ENCODE peak calls at places on chromosomes 1 and 21, in five cellular contexts. One of them, this sample, is unnamed.
A peak's percentile ranks its signal among the peaks of the same experiment; 100 is the strongest.

GRCh38 chr1:1981142-1981500 is 22.5 kb downstream of the CFAP74 start:
- DNase-seq in NCI-H1930: no peak
- DNase-seq in mucosa of gallbladder: no peak
- DNase-seq in EL: no peak
- DNase-seq in ascending aorta: no peak
- DNase-seq in this sample: no peak

GRCh38 chr1:218488531-218488930 is 143.4 kb downstream of the TGFB2 start:
- DNase-seq in NCI-H1930: no peak
- DNase-seq in ascending aorta: no peak
- DNase-seq in mucosa of gallbladder: no peak
- DNase-seq in EL: no peak
- DNase-seq in this sample: no peak

GRCh38 chr1:235708390-235708962 is 58.9 kb upstream of the GNG4 start:
- DNase-seq in EL: peak; percentile 47
- DNase-seq in mucosa of gallbladder: no peak
- DNase-seq in NCI-H1930: no peak
- DNase-seq in ascending aorta: no peak
- DNase-seq in this sample: no peak

GRCh38 chr1:56992318-56993136 is 26.7 kb upstream of the C8B start:
- DNase-seq in mucosa of gallbladder: no peak
- DNase-seq in ascending aorta: no peak
- DNase-seq in EL: no peak
- DNase-seq in NCI-H1930: no peak
- DNase-seq in this sample: no peak

GRCh38 chr1:9905010-9905409 is 5.1 kb downstream of the CTNNBIP1 start:
- DNase-seq in EL: peak; percentile 59
- DNase-seq in NCI-H1930: no peak
- DNase-seq in mucosa of gallbladder: no peak
- DNase-seq in ascending aorta: no peak
- DNase-seq in this sample: no peak

GRCh38 chr1:247173431-247173830 is 1.6 kb upstream of the ZNF124 start:
- DNase-seq in EL: no peak
- DNase-seq in NCI-H1930: no peak
- DNase-seq in mucosa of gallbladder: no peak
- DNase-seq in ascending aorta: no peak
- DNase-seq in this sample: peak; percentile 62

GRCh38 chr21:42845296-42845965 is 33.9 kb downstream of the WDR4 start:
- DNase-seq in ascending aorta: no peak
- DNase-seq in NCI-H1930: no peak
- DNase-seq in EL: no peak
- DNase-seq in mucosa of gallbladder: no peak
- DNase-seq in this sample: no peak

GRCh38 chr1:212179394-212180076 is 105.7 kb upstream of the PPP2R5A start:
- DNase-seq in mucosa of gallbladder: no peak
- DNase-seq in NCI-H1930: no peak
- DNase-seq in EL: peak; percentile 95
- DNase-seq in ascending aorta: no peak
- DNase-seq in this sample: no peak

GRCh38 chr1:54180666-54181360 is 19.0 kb downstream of the CYB5RL start:
- DNase-seq in NCI-H1930: no peak
- DNase-seq in mucosa of gallbladder: no peak
- DNase-seq in ascending aorta: no peak
- DNase-seq in EL: no peak
- DNase-seq in this sample: no peak

GRCh38 chr1:37794372-37795339 is 1.0 kb downstream of the MANEAL start:
- DNase-seq in NCI-H1930: no peak
- DNase-seq in EL: no peak
- DNase-seq in ascending aorta: peak; percentile 56
- DNase-seq in mucosa of gallbladder: no peak
- DNase-seq in this sample: no peak

GRCh38 chr1:201819346-201819745 is 9.6 kb upstream of the IPO9 start:
- DNase-seq in mucosa of gallbladder: no peak
- DNase-seq in EL: peak; percentile 41
- DNase-seq in ascending aorta: no peak
- DNase-seq in NCI-H1930: no peak
- DNase-seq in this sample: no peak

GRCh38 chr1:223074901-223075300 is 68.1 kb downstream of the TLR5 start:
- DNase-seq in mucosa of gallbladder: no peak
- DNase-seq in ascending aorta: no peak
- DNase-seq in EL: no peak
- DNase-seq in NCI-H1930: no peak
- DNase-seq in this sample: no peak

GRCh38 chr1:67831850-67832513 is 1.3 kb downstream of the GNG12 start:
- DNase-seq in EL: peak; percentile 89
- DNase-seq in ascending aorta: peak; percentile 83
- DNase-seq in NCI-H1930: no peak
- DNase-seq in mucosa of gallbladder: peak; percentile 58
- DNase-seq in this sample: no peak

GRCh38 chr1:98325646-98326441 is 335.7 kb upstream of the SNX7 start:
- DNase-seq in mucosa of gallbladder: peak; percentile 58
- DNase-seq in NCI-H1930: no peak
- DNase-seq in ascending aorta: peak; percentile 94
- DNase-seq in EL: peak; percentile 97
- DNase-seq in this sample: no peak

GRCh38 chr1:204836856-204837255 is 33.8 kb upstream of the NFASC start:
- DNase-seq in NCI-H1930: no peak
- DNase-seq in ascending aorta: no peak
- DNase-seq in EL: peak; percentile 52
- DNase-seq in mucosa of gallbladder: no peak
- DNase-seq in this sample: no peak

GRCh38 chr1:231580874-231581273 is 45.7 kb upstream of the DISC1 start:
- DNase-seq in ascending aorta: no peak
- DNase-seq in EL: no peak
- DNase-seq in mucosa of gallbladder: no peak
- DNase-seq in NCI-H1930: no peak
- DNase-seq in this sample: no peak

GRCh38 chr1:91349524-91349923 is 55.1 kb downstream of the HFM1 start:
- DNase-seq in NCI-H1930: no peak
- DNase-seq in EL: no peak
- DNase-seq in ascending aorta: no peak
- DNase-seq in mucosa of gallbladder: no peak
- DNase-seq in this sample: no peak